ENCODE peak calls at places on chromosome 4, in seven cellular contexts. C is GM12892, A is SK-N-SH, F is K562, J is HepG2, B is H1, H is GM12878. W is an unnamed sample.

GRCh38 chr4:188262464-188262863 is 123.2 kb downstream of the TRIML1 start:
- DNase-seq in F (no peak), H (no peak), A (no peak), B (no peak), C (no peak), J (no peak), W (no peak)

GRCh38 chr4:147981305-147981704 is 249.4 kb downstream of the ARHGAP10 start:
- DNase-seq in F (no peak), J (no peak), A (no peak), H (peak), C (no peak), B (no peak), W (no peak)

GRCh38 chr4:25654031-25654970 is 1.4 kb upstream of the SLC34A2 start:
- DNase-seq in A (no peak), H (no peak), J (no peak), B (no peak), C (no peak), F (no peak), W (no peak)

GRCh38 chr4:87785858-87786509 is 13.4 kb upstream of the IBSP start:
- DNase-seq in A (no peak), J (no peak), H (no peak), C (no peak), F (no peak), B (no peak), W (no peak)

GRCh38 chr4:185839770-185840169 is 27.8 kb upstream of the SORBS2 start:
- DNase-seq in B (no peak), C (no peak), J (no peak), A (no peak), F (no peak), H (no peak), W (no peak)

GRCh38 chr4:126081336-126081735 is 766.6 kb downstream of the FAT4 start:
- DNase-seq in B (no peak), C (no peak), A (peak), F (no peak), J (no peak), H (no peak), W (no peak)

GRCh38 chr4:173057906-173058305 is 110.7 kb upstream of the GALNT7 start:
- DNase-seq in J (no peak), F (no peak), C (no peak), H (no peak), A (no peak), B (no peak), W (no peak)

GRCh38 chr4:186203391-186203802 is 12.0 kb downstream of the CYP4V2 start:
- DNase-seq in A (peak), B (no peak), H (no peak), F (peak), C (no peak), J (no peak), W (no peak)

GRCh38 chr4:7322166-7322991 is 112.4 kb downstream of the PSAPL1 start:
- DNase-seq in F (no peak), C (no peak), H (no peak), A (no peak), B (no peak), J (no peak), W (no peak)

GRCh38 chr4:156169861-156170260 is 216.2 kb upstream of the CTSO start:
- DNase-seq in H (no peak), J (no peak), C (no peak), F (no peak), A (no peak), B (no peak), W (no peak)

GRCh38 chr4:130210871-130211270 is 1114.9 kb downstream of the C4orf33 start:
- DNase-seq in A (no peak), C (no peak), H (no peak), B (no peak), J (no peak), F (no peak), W (no peak)

GRCh38 chr4:151529187-151529586 is 120.2 kb downstream of the FHIP1A start:
- DNase-seq in C (no peak), H (no peak), J (no peak), A (no peak), F (no peak), B (no peak), W (no peak)

GRCh38 chr4:188484256-188484655 is 345.0 kb downstream of the TRIML1 start:
- DNase-seq in B (no peak), A (no peak), H (no peak), J (no peak), C (no peak), F (no peak), W (no peak)

GRCh38 chr4:154998284-154998683 is 210.2 kb upstream of the NPY2R start:
- DNase-seq in F (no peak), A (no peak), B (no peak), H (no peak), J (no peak), C (no peak), W (no peak)

GRCh38 chr4:8329560-8329858 is 60.0 kb downstream of the HTRA3 start:
- DNase-seq in C (no peak), F (no peak), H (no peak), J (no peak), B (no peak), A (no peak), W (no peak)

GRCh38 chr4:174559894-174560293 is 37.6 kb upstream of the HPGD start:
- DNase-seq in C (no peak), H (no peak), J (no peak), A (no peak), F (no peak), B (no peak), W (no peak)

GRCh38 chr4:118224239-118224829 is 128.5 kb downstream of the PRSS12 start:
- DNase-seq in C (no peak), H (no peak), A (peak), J (peak), F (peak), B (no peak), W (peak)
- TF ChIP-seq TAF1 in C (no peak), H (no peak), A (no peak), J (no peak), F (no peak), B (no peak), W (no peak)

GRCh38 chr4:170234800-170235199 is 145.0 kb upstream of the AADAT start:
- DNase-seq in F (no peak), B (no peak), C (no peak), J (no peak), H (no peak), A (no peak), W (no peak)
- TF ChIP-seq TAF1 in F (no peak), B (no peak), C (no peak), J (no peak), H (no peak), A (no peak), W (no peak)

GRCh38 chr4:83639849-83640493 is 104.1 kb downstream of the GPAT3 start:
- DNase-seq in A (peak), F (peak), H (peak), B (peak), C (peak), J (peak), W (peak)

GRCh38 chr4:83646538-83646937 is 110.6 kb downstream of the GPAT3 start:
- DNase-seq in F (no peak), B (no peak), H (no peak), A (no peak), J (no peak), C (no peak), W (no peak)

GRCh38 chr4:83643036-83643435 is 107.1 kb downstream of the GPAT3 start:
- DNase-seq in H (no peak), A (no peak), F (no peak), J (no peak), B (no peak), C (no peak), W (no peak)

DNA sequence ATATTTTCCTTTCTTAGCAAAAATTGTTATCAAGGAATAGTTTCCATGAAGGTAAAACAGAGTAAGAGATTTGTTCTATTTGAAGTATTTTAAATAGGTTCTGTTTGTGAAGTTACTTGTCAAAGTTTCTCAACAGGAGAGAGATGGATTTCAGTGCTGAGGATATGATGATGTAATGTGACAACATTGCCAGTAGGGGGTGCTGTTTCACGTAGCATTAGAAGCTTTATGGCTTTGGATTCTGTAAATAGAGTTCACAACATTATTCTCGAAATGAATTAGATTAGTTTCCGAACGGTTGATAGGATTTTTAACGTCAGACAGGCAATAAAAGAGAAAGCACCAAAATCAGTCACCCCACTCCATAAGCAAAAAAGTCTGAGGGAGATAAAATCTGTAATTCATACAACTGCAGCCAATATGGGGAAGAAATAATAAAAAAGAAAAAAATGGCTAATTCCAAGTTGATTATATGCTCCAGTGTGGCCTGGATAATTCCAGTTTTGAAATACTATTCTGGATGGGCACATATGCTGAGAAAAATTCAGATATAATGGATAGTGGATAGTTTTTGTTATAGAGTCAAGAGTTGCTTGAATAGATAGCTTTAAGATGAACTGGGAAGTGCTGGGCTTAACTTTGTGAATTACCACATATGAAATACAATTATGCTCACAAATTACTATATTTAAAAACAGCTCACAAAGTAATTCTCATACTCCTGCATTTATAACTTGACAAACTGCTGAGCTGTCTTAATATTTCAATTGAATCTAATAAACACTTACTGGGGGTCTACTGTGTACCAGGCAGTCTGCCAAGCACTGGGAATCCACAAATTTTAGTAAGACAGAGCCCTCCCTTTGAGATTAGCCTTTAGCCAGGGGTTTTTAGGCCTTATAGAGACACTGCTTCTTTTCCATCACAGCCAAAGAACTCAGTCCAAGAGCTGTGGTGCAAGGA is 109.0 kb downstream of the GPAT3 start:
- DNase-seq in F (peak), C (no peak), J (peak), B (no peak), H (peak), A (peak), W (peak)
- TF ChIP-seq TAF1 in F (no peak), C (no peak), J (no peak), B (no peak), H (no peak), A (no peak), W (no peak)

GRCh38 chr4:137468836-137469235 is 63.5 kb downstream of the PCDH18 start:
- DNase-seq in C (no peak), A (no peak), B (no peak), J (no peak), H (no peak), F (no peak), W (no peak)

GRCh38 chr4:137471461-137471860 is 60.8 kb downstream of the PCDH18 start:
- DNase-seq in B (no peak), F (no peak), C (no peak), H (no peak), A (no peak), J (no peak), W (no peak)

GRCh38 chr4:137463377-137464003 is 68.8 kb downstream of the PCDH18 start:
- DNase-seq in H (no peak), J (no peak), B (no peak), C (no peak), A (no peak), F (no peak), W (no peak)

GRCh38 chr4:137470806-137471205 is 61.5 kb downstream of the PCDH18 start:
- DNase-seq in F (no peak), J (no peak), C (no peak), B (no peak), H (no peak), A (no peak), W (no peak)

GRCh38 chr4:137467537-137467936 is 64.8 kb downstream of the PCDH18 start:
- DNase-seq in A (no peak), C (no peak), F (no peak), H (no peak), J (no peak), B (no peak), W (no peak)
- TF ChIP-seq TAF1 in A (no peak), C (no peak), F (no peak), H (no peak), J (no peak), B (no peak), W (no peak)

GRCh38 chr4:94605241-94605640 is 152.5 kb upstream of the BMPR1B start:
- DNase-seq in C (no peak), F (no peak), A (no peak), J (no peak), H (no peak), B (no peak), W (no peak)

GRCh38 chr4:94598758-94599157 is 147.0 kb downstream of the PDLIM5 start:
- DNase-seq in J (no peak), A (no peak), C (no peak), B (no peak), H (no peak), F (no peak), W (no peak)

DNA sequence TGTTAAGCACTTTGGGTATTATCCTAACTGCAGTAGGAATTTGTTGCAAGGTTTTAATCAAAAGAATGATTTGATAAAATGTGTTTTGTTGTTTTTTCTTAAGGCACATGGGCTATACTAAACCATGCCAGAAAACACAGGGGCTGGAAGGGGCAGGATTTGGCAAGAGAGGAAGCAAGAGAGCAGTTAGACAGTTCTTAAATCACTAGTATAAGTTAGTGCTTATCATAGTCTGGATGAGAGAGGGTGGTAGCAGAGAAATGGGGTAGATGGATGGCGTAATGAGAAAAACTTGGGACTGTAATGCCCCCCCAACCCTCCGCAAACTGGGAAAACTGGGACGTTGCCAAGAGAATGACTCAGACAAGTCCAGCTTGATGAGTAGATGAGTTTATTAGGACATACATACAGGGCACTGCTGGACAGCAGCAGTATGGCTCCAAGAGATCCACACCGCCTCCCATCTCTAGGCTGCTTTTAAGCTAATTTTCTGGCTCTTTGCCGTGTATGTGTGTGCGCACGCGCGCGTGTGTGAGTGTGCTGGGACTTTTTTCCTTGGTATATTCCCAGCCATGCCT is 151.5 kb downstream of the PDLIM5 start:
- DNase-seq in A (no peak), F (no peak), C (no peak), J (no peak), H (no peak), B (no peak), W (no peak)
- TF ChIP-seq TAF1 in A (no peak), F (no peak), C (no peak), J (no peak), H (no peak), B (no peak), W (no peak)

GRCh38 chr4:19379318-19379717 is 872.4 kb upstream of the SLIT2 start:
- DNase-seq in H (no peak), A (no peak), B (no peak), F (no peak), C (no peak), J (no peak), W (no peak)

GRCh38 chr4:19380600-19380999 is 871.1 kb upstream of the SLIT2 start:
- DNase-seq in H (no peak), B (no peak), F (no peak), J (no peak), C (no peak), A (no peak), W (no peak)

GRCh38 chr4:19382993-19383392 is 868.7 kb upstream of the SLIT2 start:
- DNase-seq in B (no peak), A (no peak), J (no peak), H (no peak), F (no peak), C (no peak), W (no peak)

GRCh38 chr4:19375931-19376330 is 875.8 kb upstream of the SLIT2 start:
- DNase-seq in C (no peak), H (no peak), A (no peak), B (no peak), J (no peak), F (no peak), W (no peak)

DNA sequence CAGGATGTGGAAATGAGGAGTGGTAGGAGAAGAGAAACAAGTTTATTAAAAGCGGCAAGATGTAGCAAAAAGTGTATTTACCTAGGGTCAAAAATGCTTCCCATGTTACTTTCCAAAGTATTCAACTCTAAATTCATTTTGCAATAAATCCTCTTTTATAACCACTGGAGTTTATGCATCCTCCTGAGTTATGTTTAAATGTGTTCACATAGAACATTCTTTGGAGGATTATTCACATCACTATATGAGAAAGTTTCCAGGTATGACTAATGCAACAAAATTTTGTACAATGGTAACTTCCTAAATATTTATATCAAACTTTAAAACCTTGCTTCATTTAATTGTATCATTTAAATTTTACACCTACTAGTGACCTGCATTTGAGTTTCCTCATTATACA is 870.6 kb upstream of the SLIT2 start:
- DNase-seq in H (no peak), B (no peak), A (no peak), J (no peak), C (no peak), F (no peak), W (no peak)
- TF ChIP-seq TAF1 in H (no peak), B (no peak), A (no peak), J (no peak), C (no peak), F (no peak), W (no peak)